ENCODE peak calls at places on chromosomes 11 and 22, in four cellular contexts. S is A549, F is HCT116, L is K562. E is an unnamed sample.

GRCh38 chr11:20367313-20367948 is 3.9 kb downstream of the HTATIP2 start:
- DNase-seq in F (peak; percentile 64), L (peak; percentile 79), S (peak; percentile 70), E (no peak)

GRCh38 chr22:30754971-30755759 is 60.5 kb downstream of the OSBP2 start:
- DNase-seq in S (peak; percentile 73), F (peak; percentile 66), L (peak; percentile 69), E (no peak)

GRCh38 chr22:20111045-20111688 is 4.7 kb upstream of the RANBP1 start:
- DNase-seq in F (peak; percentile 51), S (peak; percentile 65), L (peak; percentile 82), E (no peak)

GRCh38 chr11:95247883-95248282 is 16.9 kb upstream of the SESN3 start:
- DNase-seq in F (no peak), L (no peak), S (no peak), E (no peak)

GRCh38 chr11:82854242-82854641 is 46.0 kb downstream of the PRCP start:
- DNase-seq in F (no peak), L (no peak), S (no peak), E (no peak)

GRCh38 chr11:48093323-48093722 is 113.0 kb downstream of the PTPRJ start:
- DNase-seq in S (no peak), F (no peak), L (no peak), E (no peak)

GRCh38 chr22:35454416-35455054 is 54.6 kb downstream of the MCM5 start:
- DNase-seq in L (no peak), F (no peak), S (no peak), E (no peak)

GRCh38 chr22:50318698-50319411 is 8.0 kb downstream of the DENND6B start:
- DNase-seq in S (no peak), F (no peak), L (peak; percentile 86), E (no peak)

GRCh38 chr11:43984519-43985385 is 42.3 kb downstream of the C11orf96 start:
- DNase-seq in F (no peak), L (no peak), S (no peak), E (no peak)

GRCh38 chr11:32087602-32088001 is 3.3 kb upstream of the RCN1 start:
- DNase-seq in S (no peak), F (no peak), L (no peak), E (no peak)

GRCh38 chr22:24730864-24731263 is 43.7 kb downstream of the PIWIL3 start:
- DNase-seq in S (no peak), L (no peak), F (no peak), E (no peak)

GRCh38 chr22:23523746-23524145 is 56.3 kb downstream of the IGLL1 start:
- DNase-seq in L (no peak), S (no peak), F (no peak), E (no peak)

GRCh38 chr22:41563051-41563711 is 2.4 kb downstream of the CSDC2 start:
- DNase-seq in S (peak; percentile 53), F (no peak), L (peak; percentile 73), E (no peak)

GRCh38 chr22:29949872-29950271 is 66.9 kb downstream of the MTMR3 start:
- DNase-seq in S (no peak), F (no peak), L (no peak), E (no peak)

GRCh38 chr11:68968306-68969255 is 12.2 kb downstream of the MRGPRD start:
- DNase-seq in S (no peak), L (no peak), F (no peak), E (no peak)

GRCh38 chr11:40597546-40598113 is 861.8 kb downstream of the LRRC4C start:
- DNase-seq in F (no peak), L (no peak), S (no peak), E (no peak)

GRCh38 chr11:61281581-61282250 is 13.4 kb downstream of the VWCE start:
- DNase-seq in L (peak; percentile 86), S (peak; percentile 67), F (peak; percentile 32), E (no peak)

GRCh38 chr22:40409613-40410113 is 39.3 kb downstream of the SGSM3 start:
- DNase-seq in S (no peak), F (no peak), L (no peak), E (no peak)

GRCh38 chr22:40407021-40407761 is 36.8 kb downstream of the SGSM3 start:
- DNase-seq in S (no peak), L (no peak), F (no peak), E (no peak)

GRCh38 chr22:40410272-40410671 is 39.9 kb downstream of the SGSM3 start:
- DNase-seq in F (no peak), S (no peak), L (no peak), E (no peak)

GRCh38 chr22:40407831-40408717 is 37.7 kb downstream of the SGSM3 start:
- DNase-seq in F (no peak), S (no peak), L (no peak), E (no peak)

DNA sequence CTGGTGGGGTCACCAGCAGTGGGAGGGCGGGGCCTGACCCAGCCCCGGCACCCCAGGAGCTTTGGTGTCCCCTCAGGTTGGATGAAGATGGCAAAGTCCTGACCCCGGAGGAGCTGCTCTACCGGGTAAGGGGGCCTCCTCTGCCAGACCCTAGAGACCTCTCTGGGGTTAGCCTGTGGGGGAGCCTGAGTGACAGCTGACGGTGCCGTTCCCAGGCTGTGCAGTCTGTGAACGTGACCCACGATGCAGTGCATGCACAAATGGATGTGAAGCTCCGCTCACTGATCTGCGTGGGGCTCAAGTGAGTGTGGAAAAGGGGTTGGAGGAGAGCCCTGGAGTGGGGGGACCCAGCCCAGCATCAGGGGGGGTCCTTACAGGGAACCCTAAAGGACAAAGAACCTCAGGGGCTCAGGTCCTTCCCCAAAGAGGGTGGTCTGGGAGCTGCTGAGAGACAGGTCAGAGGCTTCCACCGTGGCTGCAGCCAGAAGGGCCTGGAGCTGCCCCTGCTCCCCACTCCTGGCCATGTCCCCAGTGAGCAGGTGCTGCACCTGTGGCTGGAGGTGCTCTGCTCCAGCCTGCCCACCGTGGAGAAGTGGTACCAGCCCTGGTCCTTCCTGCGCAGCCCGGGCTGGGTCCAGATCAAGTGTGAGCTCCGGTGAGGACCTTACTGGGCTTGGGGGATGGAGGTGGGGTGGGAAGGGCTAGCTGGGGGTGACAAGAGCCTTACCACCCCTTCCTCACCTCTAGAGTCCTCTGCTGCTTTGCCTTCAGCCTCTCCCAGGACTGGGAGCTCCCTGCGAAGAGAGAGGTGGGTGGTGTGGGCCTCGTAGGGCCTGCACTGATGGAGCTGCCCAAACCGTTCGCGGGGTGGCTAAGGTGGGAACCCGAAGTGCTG is 38.6 kb downstream of the SGSM3 start:
- DNase-seq in F (no peak), S (no peak), L (no peak), E (no peak)
- TF ChIP-seq POLR2A in F (no peak), S (no peak), L (no peak), E (no peak)

DNA sequence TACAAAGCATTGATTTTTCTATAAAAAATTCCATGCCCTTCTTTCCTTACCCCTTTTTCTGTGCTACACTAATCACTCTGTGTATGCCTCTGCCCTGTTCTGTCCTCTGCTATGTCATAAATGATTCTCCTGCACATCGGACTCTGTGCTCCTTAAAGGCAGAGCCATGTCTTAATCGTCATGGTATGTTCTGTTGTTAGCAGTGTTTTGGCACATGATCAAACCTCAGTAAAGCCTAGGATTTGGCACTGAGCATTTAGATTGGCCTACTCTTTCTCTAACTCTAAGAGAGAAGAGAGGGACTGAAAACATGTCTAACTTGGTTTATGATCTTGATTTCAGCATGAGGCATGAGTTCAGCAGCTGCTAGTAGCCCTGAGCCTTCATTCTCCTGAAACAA is 266.9 kb downstream of the AASDHPPT start:
- DNase-seq in S (no peak), F (no peak), L (no peak), E (no peak)
- TF ChIP-seq REST in S (no peak), F (no peak), L (no peak), E (no peak)

GRCh38 chr11:126282742-126283591 is at the start of gene TIRAP:
- DNase-seq in S (peak; percentile 46), F (no peak), L (peak; percentile 65), E (no peak)
- TF ChIP-seq POLR2A in S (peak; percentile 83), F (peak; percentile 49), L (peak; percentile 61), E (peak; percentile 81)

GRCh38 chr22:37711490-37711889 is 14.6 kb downstream of the TRIOBP start:
- DNase-seq in L (no peak), S (no peak), F (no peak), E (no peak)
- TF ChIP-seq REST in L (no peak), S (no peak), F (no peak), E (no peak)

E was measured in GM12878.